ENCODE peak calls at places on chromosome 6, in ten cellular contexts. I is RWPE2, N is cardiac fibroblast, T is esophagus squamous epithelium, G is spleen, L is neural progenitor cell, E is neuronal stem cell, X is NB4, S is fibroblast of villous mesenchyme, H is heart right ventricle. F is an unnamed sample.

GRCh38 chr6:131164506-131164905 is 29.2 kb downstream of the AKAP7 start:
- DNase-seq in S (no peak), I (no peak), N (peak), G (no peak), L (no peak), H (no peak), X (no peak), E (no peak), T (no peak), F (no peak)

GRCh38 chr6:137202078-137202477 is 17.1 kb downstream of the IFNGR1 start:
- DNase-seq in S (no peak), L (no peak), X (no peak), N (no peak), T (no peak), H (no peak), E (no peak), I (no peak), G (no peak), F (no peak)

GRCh38 chr6:132819405-132820145 is 5.2 kb downstream of the RPS12 start:
- DNase-seq in G (no peak), I (no peak), H (no peak), T (no peak), L (no peak), N (peak), S (no peak), E (no peak), X (peak), F (no peak)

GRCh38 chr6:56490994-56491393 is 151.7 kb downstream of the DST start:
- DNase-seq in S (peak), G (no peak), H (no peak), T (no peak), E (no peak), I (no peak), L (no peak), X (no peak), N (peak), F (no peak)

GRCh38 chr6:47529734-47530133 is 52.1 kb downstream of the CD2AP start:
- DNase-seq in H (no peak), L (no peak), S (no peak), I (no peak), T (no peak), E (no peak), N (no peak), X (no peak), G (no peak), F (no peak)

GRCh38 chr6:83055366-83055964 is 10.2 kb downstream of the UBE3D start:
- DNase-seq in S (peak), G (no peak), E (peak), T (no peak), I (no peak), H (no peak), X (peak), L (peak), N (peak), F (no peak)

GRCh38 chr6:57021086-57021720 is 25.3 kb upstream of the KIAA1586 start:
- DNase-seq in N (peak), S (peak), H (no peak), E (peak), L (peak), X (peak), G (no peak), T (no peak), I (no peak), F (no peak)

GRCh38 chr6:39029156-39030011 is 19.2 kb upstream of the GLP1R start:
- DNase-seq in G (no peak), H (peak), N (peak), I (no peak), L (peak), S (no peak), E (peak), X (peak), T (no peak), F (no peak)

GRCh38 chr6:36713846-36714245 is 16.2 kb downstream of the RAB44 start:
- DNase-seq in T (no peak), E (no peak), X (no peak), S (no peak), N (no peak), G (peak), L (no peak), I (no peak), H (no peak), F (no peak)

DNA sequence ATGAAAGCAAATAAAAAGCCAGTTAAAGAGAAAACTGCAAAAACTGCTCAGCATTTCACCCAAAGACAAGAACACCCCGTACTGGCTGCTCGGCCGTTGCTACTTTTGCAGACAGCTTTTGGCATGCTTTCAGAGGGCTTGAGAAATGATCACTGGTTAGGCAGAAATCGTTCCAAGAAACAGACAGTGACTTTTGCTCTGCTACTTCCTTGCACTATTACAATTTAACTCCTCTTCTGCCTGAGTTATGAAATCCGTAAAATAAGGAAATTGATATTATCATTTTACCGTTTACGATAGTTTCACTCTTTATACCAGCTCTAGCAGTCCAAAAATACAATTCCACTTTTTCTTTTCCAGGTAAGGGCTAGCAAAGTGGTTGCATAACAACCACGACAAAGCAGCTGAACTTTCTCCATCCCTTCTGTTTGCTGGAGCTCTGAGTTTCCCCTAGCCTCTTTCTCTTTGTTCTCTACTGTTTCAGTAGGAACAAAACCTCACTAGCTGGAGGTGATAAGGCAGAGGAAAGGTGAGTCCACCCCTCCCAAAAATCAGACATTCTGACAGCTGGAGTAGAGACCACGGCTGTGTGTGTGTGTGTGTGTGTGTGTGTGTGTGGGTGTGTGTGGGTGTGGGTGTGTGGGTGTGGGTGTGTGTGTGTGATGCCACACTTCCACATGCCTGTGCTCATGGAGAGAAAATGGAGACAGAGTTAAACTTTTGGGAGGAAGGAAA is 191.8 kb upstream of the RREB1 start:
- DNase-seq in H (peak), G (no peak), I (no peak), N (peak), E (no peak), T (no peak), S (peak), L (no peak), X (peak), F (peak)
- H3K4me3 ChIP-seq in H (peak), G (peak), I (no peak), N (peak), E (no peak), T (no peak), S (peak), L (no peak), X (peak), F (peak)

DNA sequence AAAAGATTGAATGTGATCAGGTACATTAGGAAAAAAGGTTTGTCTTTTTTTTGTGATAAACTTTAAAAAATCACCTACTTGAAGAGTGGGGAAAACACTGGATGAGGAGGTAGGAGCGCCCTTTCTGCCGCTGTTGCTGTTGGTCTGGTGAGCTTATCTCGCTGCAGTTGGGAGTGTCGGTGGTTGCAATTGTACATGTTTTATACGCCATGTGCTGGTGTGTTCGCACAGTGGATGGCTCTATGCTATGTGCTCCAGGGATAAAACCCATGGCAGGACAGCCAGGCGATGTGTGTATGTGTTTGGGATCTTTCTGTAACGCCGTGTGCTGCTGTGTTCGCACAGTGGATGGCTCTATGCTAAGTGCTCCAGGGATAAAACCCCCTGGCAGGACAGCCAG is 1.7 kb downstream of the SLC22A3 start:
- DNase-seq in T (no peak), H (no peak), E (no peak), X (no peak), N (no peak), S (peak), L (no peak), G (no peak), I (no peak), F (no peak)
- H3K4me3 ChIP-seq in T (peak), H (no peak), E (peak), X (no peak), N (peak), S (peak), L (no peak), G (no peak), I (no peak), F (peak)

GRCh38 chr6:124297507-124297906 is 493.8 kb downstream of the NKAIN2 start:
- DNase-seq in G (no peak), T (no peak), S (no peak), X (no peak), E (no peak), L (no peak), I (no peak), N (no peak), H (no peak), F (no peak)
- H3K4me3 ChIP-seq in G (no peak), T (no peak), S (no peak), X (no peak), E (no peak), L (no peak), I (no peak), N (no peak), H (no peak), F (no peak)

GRCh38 chr6:151483968-151484367 is 9.8 kb upstream of the CCDC170 start:
- DNase-seq in E (no peak), X (no peak), H (no peak), T (no peak), S (no peak), N (no peak), G (no peak), L (no peak), I (no peak), F (no peak)

GRCh38 chr6:151490996-151491395 is 2.8 kb upstream of the CCDC170 start:
- DNase-seq in S (peak), H (no peak), N (no peak), E (no peak), G (no peak), T (no peak), X (no peak), I (no peak), L (no peak), F (no peak)

GRCh38 chr6:151485616-151486015 is 8.2 kb upstream of the CCDC170 start:
- DNase-seq in I (no peak), H (no peak), X (no peak), G (no peak), T (no peak), N (peak), E (no peak), L (no peak), S (peak), F (no peak)

GRCh38 chr6:151493495-151494234 is at the start of gene CCDC170:
- DNase-seq in E (peak), H (peak), T (no peak), I (no peak), N (peak), X (peak), L (peak), G (peak), S (peak), F (no peak)

DNA sequence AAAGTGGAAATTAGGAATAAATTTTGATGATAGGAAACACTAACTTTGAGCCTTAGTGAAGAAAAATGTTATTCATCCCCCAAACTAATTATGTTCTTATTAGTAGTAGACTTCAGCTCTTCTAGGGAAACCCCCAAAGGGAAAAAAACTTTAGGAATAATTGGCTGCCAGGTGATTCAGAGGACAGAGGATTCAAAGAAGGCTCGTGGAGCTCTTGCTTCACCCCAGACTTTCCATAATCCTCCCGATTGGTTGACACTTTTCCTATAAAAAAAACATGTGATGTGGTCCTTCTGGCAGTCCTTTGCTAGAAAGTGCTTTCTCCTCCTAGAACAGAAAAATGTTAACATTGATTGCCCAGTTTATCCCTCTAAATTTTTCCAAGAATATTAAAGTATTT is 5.6 kb upstream of the CCDC170 start:
- DNase-seq in H (no peak), T (no peak), E (no peak), G (no peak), S (peak), N (peak), X (no peak), L (no peak), I (no peak), F (no peak)
- H3K4me3 ChIP-seq in H (no peak), T (no peak), E (no peak), G (no peak), S (no peak), N (no peak), X (no peak), L (no peak), I (no peak), F (no peak)

GRCh38 chr6:46219661-46220060 is 48.9 kb upstream of the ENPP5 start:
- DNase-seq in G (no peak), E (no peak), N (no peak), X (no peak), T (no peak), I (no peak), H (no peak), L (no peak), S (no peak), F (no peak)
- H3K4me3 ChIP-seq in G (no peak), E (no peak), N (no peak), X (no peak), T (no peak), I (no peak), H (no peak), L (no peak), S (no peak), F (no peak)

DNA sequence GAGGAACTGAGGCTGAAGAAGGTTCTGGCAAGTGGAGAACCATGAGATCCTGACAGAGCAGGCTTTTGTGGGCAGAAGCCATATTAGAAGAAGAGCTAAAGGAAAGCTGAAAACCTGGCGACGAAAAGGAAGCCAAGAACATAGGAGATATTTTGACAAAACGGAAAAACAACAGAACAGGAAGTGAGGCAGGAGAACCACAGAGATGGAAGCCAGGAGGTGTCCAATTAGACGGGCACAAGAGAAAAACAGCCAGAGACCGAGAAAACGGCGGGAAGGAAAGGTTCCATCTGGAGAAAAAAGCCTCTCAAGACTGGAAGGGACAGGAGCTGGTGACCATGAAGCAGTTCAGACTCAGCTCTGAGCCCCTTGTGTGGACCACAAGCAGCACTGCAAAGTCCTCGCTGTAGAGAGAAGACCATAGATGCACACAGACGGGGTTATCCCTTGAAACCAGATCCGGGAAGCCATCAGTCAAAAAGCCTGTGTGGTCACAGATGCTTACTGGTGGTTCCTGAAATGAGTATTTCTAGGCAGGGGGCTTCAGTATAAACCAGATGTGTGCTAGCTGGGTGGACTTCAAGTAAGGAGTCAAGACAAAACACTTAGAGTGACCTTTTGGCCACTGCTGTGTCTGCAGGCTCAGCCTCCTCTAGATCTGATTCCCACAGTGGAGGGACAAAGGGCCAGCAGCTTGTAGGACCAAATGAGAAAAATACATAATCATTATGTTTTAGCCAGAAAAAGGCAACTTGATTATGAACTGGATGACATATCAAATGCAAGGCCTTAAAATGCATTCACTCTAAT is 30.7 kb downstream of the SSR1 start:
- DNase-seq in L (no peak), G (no peak), H (no peak), X (no peak), N (no peak), E (no peak), S (no peak), I (no peak), T (no peak), F (no peak)
- H3K4me3 ChIP-seq in L (no peak), G (no peak), H (no peak), X (no peak), N (no peak), E (no peak), S (no peak), I (no peak), T (no peak), F (no peak)

DNA sequence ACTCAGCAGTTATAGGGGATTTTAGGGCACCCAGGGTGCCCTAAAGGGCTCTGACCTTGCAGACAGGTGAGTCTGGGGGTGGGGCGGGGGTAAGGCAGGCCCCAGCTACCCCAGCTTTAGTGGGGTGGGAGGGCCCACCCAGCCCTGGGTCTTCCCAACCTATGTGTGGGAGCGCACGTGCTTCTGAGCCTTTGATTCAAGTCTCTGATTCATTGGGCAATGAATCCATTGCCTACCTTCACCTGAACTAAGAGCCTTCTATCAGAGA is 935 bp downstream of the SERPINB1 start:
- DNase-seq in T (no peak), X (no peak), S (no peak), L (no peak), G (no peak), N (no peak), I (no peak), H (no peak), E (no peak), F (no peak)
- H3K4me3 ChIP-seq in T (peak), X (peak), S (peak), L (peak), G (peak), N (peak), I (no peak), H (peak), E (no peak), F (peak)

GRCh38 chr6:14921878-14922277 is 324.0 kb upstream of the JARID2 start:
- DNase-seq in G (no peak), E (peak), T (no peak), X (peak), H (no peak), I (no peak), L (no peak), N (no peak), S (peak), F (peak)
- H3K4me3 ChIP-seq in G (no peak), E (no peak), T (no peak), X (peak), H (no peak), I (no peak), L (no peak), N (no peak), S (no peak), F (no peak)

GRCh38 chr6:117728626-117729025 is 53.4 kb downstream of the NUS1 start:
- DNase-seq in T (no peak), N (no peak), H (no peak), L (no peak), E (no peak), G (no peak), X (no peak), I (no peak), S (no peak), F (no peak)

GRCh38 chr6:117729613-117730012 is 54.3 kb downstream of the NUS1 start:
- DNase-seq in I (no peak), T (no peak), L (no peak), H (no peak), X (peak), S (no peak), E (no peak), G (no peak), N (no peak), F (no peak)

GRCh38 chr6:117733341-117733740 is 58.1 kb downstream of the NUS1 start:
- DNase-seq in L (no peak), I (no peak), T (no peak), X (peak), N (no peak), G (no peak), H (no peak), S (no peak), E (no peak), F (no peak)
- H3K4me3 ChIP-seq in L (no peak), I (no peak), T (no peak), X (no peak), N (no peak), G (no peak), H (no peak), S (no peak), E (no peak), F (no peak)